ENCODE peak calls at places on chromosomes 12 and 14, in four cellular contexts. G is lung, N is adrenal gland, I is lower lobe of right lung. M is an unnamed sample.

GRCh38 chr12:121534495-121535148 is 46.2 kb downstream of the KDM2B start:
- DNase-seq in G (no peak), N (no peak), I (no peak), M (no peak)

GRCh38 chr12:112375105-112375504 is 7.1 kb downstream of the HECTD4 start:
- DNase-seq in G (no peak), N (no peak), I (no peak), M (no peak)

GRCh38 chr12:75747572-75747995 is 236.2 kb upstream of the KRR1 start:
- DNase-seq in G (no peak), N (no peak), I (no peak), M (no peak)

GRCh38 chr12:3042394-3042793 is 34.8 kb upstream of the TSPAN9 start:
- DNase-seq in G (no peak), N (no peak), I (no peak), M (no peak)

GRCh38 chr12:124416516-124417395 is 121.9 kb downstream of the RFLNA start:
- DNase-seq in G (no peak), N (no peak), I (no peak), M (no peak)

GRCh38 chr14:91372680-91373495 is 44.7 kb downstream of the CCDC88C start:
- DNase-seq in G (no peak), N (no peak), I (no peak), M (no peak)

GRCh38 chr12:86139671-86140070 is 116.5 kb downstream of the MGAT4C start:
- DNase-seq in G (no peak), N (no peak), I (no peak), M (no peak)

GRCh38 chr14:102362084-102362483 is 606 bp downstream of the CINP start:
- DNase-seq in G (no peak), N (peak), I (no peak), M (no peak)

GRCh38 chr12:27193106-27193505 is 51.0 kb upstream of the STK38L start:
- DNase-seq in G (no peak), N (no peak), I (no peak), M (peak)

GRCh38 chr12:67509987-67510386 is 138.6 kb upstream of the DYRK2 start:
- DNase-seq in G (no peak), N (no peak), I (no peak), M (peak)

GRCh38 chr14:24378327-24378726 is 10.3 kb downstream of the NFATC4 start:
- DNase-seq in G (no peak), N (no peak), I (no peak), M (no peak)

GRCh38 chr12:113086249-113087164 is 30.0 kb downstream of the DTX1 start:
- DNase-seq in G (no peak), N (no peak), I (no peak), M (no peak)

GRCh38 chr14:95460647-95461478 is 55.6 kb downstream of the SYNE3 start:
- DNase-seq in G (no peak), N (no peak), I (no peak), M (peak)

GRCh38 chr12:104022816-104023215 is 27.2 kb downstream of the GLT8D2 start:
- DNase-seq in G (no peak), N (no peak), I (no peak), M (peak)

GRCh38 chr12:122471324-122472226 is 29.2 kb downstream of the ZCCHC8 start:
- DNase-seq in G (no peak), N (no peak), I (no peak), M (peak)

GRCh38 chr12:48681416-48681737 is 661 bp downstream of the KANSL2 start:
- DNase-seq in G (no peak), N (no peak), I (no peak), M (no peak)

GRCh38 chr12:49632401-49632800 is 9.0 kb downstream of the PRPF40B start:
- DNase-seq in G (no peak), N (no peak), I (no peak), M (no peak)

GRCh38 chr12:31849090-31849687 is 110.0 kb upstream of the RESF1 start:
- DNase-seq in G (no peak), N (no peak), I (no peak), M (no peak)

GRCh38 chr12:121444842-121445202 is 44.9 kb downstream of the RNF34 start:
- DNase-seq in G (no peak), N (no peak), I (no peak), M (no peak)

GRCh38 chr12:98516184-98516873 is 939 bp downstream of the TMPO start:
- DNase-seq in G (peak), N (peak), I (peak), M (peak)

GRCh38 chr12:82973601-82974000 is 286.9 kb downstream of the TMTC2 start:
- DNase-seq in G (no peak), N (no peak), I (no peak), M (no peak)

GRCh38 chr12:66329941-66330340 is 27.6 kb downstream of the HELB start:
- DNase-seq in G (no peak), N (no peak), I (no peak), M (peak)

GRCh38 chr12:43882578-43883178 is 46.8 kb downstream of the TMEM117 start:
- DNase-seq in G (no peak), N (peak), I (no peak), M (peak)

GRCh38 chr12:19596755-19597154 is 157.5 kb downstream of the AEBP2 start:
- DNase-seq in G (no peak), N (no peak), I (no peak), M (no peak)

GRCh38 chr14:25841226-25841625 is 756.6 kb downstream of the NOVA1 start:
- DNase-seq in G (no peak), N (no peak), I (no peak), M (no peak)

GRCh38 chr12:32756476-32757158 is 920 bp upstream of the YARS2 start:
- DNase-seq in G (no peak), N (no peak), I (no peak), M (no peak)

GRCh38 chr12:27119797-27120196 is 37.4 kb upstream of the C12orf71 start:
- DNase-seq in G (no peak), N (no peak), I (no peak), M (no peak)

GRCh38 chr14:73289308-73289707 is 52.0 kb downstream of the PAPLN start:
- DNase-seq in G (no peak), N (no peak), I (no peak), M (no peak)

GRCh38 chr14:55578511-55578910 is 1.5 kb upstream of the KTN1 start:
- DNase-seq in G (no peak), N (no peak), I (no peak), M (no peak)

GRCh38 chr14:61706096-61706690 is 10.9 kb downstream of the HIF1A start:
- DNase-seq in G (no peak), N (no peak), I (no peak), M (no peak)
- H3K4me3 ChIP-seq in G (no peak), N (no peak), I (no peak), M (no peak)

GRCh38 chr12:79687711-79688270 is 3.0 kb downstream of the PAWR start:
- DNase-seq in G (no peak), N (no peak), I (no peak), M (no peak)
- H3K4me3 ChIP-seq in G (no peak), N (peak), I (peak), M (peak)

GRCh38 chr14:100713720-100714119 is 13.0 kb upstream of the DLK1 start:
- DNase-seq in G (no peak), N (no peak), I (no peak), M (no peak)

GRCh38 chr14:100714205-100714781 is 12.4 kb upstream of the DLK1 start:
- DNase-seq in G (no peak), N (peak), I (no peak), M (no peak)

GRCh38 chr14:100711117-100711462 is 15.6 kb upstream of the DLK1 start:
- DNase-seq in G (no peak), N (peak), I (no peak), M (no peak)

GRCh38 chr14:100711493-100711892 is 15.2 kb upstream of the DLK1 start:
- DNase-seq in G (no peak), N (peak), I (no peak), M (no peak)

GRCh38 chr14:100712490-100712889 is 14.2 kb upstream of the DLK1 start:
- DNase-seq in G (no peak), N (no peak), I (no peak), M (no peak)
- H3K4me3 ChIP-seq in G (no peak), N (no peak), I (no peak), M (no peak)

DNA sequence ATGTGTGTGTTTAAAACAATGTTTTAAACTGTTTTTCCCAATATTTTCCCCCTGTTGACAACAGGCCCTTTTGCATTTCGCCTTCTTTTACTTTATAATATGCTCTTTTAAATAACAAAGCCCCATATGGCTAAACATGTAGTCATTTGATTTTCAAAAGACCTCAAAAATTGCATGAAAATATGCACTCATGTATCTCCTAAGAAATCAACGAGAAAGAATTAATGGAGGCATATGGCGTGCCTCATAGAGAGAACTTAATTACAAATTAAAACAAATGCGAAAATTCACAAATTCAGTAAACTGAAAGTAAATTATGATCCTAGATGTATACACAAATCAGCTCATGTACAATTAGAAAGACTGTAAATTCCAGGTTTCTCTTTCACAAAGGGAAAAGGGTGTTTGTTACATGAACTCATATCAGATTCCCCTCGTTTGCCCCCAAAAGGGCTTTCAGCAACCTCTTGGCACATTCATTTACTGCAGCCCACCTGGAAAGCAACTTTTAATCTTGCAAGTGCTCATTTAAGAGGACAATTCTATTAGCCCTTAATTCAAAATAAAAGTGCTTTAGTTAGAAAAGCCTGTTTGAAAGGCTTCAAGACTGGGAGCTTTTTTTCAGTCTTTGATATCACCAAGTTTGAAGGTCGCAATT is 202.7 kb upstream of the FOXN3 start:
- DNase-seq in G (no peak), N (no peak), I (no peak), M (no peak)
- H3K4me3 ChIP-seq in G (no peak), N (peak), I (peak), M (peak)

DNA sequence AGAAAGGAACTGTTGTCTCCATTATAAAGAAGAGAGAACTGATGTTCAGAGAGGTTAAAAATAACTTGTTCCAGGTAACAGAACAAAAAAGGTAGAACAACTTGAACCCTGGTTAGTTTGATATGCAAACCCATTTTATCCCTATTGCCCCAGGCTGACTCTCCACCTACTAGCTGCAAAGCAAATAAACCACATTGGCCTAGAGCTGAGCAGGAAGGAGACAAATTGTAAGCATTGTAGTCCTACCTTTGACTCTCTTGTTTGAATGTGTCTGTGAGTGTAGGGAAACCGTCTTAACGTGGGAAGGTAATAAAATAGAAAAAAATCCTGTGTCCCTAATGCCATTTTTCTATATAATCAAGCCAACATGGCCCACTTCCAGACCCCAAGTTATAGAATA is 126.4 kb downstream of the CCER1 start:
- DNase-seq in G (no peak), N (no peak), I (no peak), M (no peak)
- H3K4me3 ChIP-seq in G (no peak), N (no peak), I (no peak), M (no peak)

DNA sequence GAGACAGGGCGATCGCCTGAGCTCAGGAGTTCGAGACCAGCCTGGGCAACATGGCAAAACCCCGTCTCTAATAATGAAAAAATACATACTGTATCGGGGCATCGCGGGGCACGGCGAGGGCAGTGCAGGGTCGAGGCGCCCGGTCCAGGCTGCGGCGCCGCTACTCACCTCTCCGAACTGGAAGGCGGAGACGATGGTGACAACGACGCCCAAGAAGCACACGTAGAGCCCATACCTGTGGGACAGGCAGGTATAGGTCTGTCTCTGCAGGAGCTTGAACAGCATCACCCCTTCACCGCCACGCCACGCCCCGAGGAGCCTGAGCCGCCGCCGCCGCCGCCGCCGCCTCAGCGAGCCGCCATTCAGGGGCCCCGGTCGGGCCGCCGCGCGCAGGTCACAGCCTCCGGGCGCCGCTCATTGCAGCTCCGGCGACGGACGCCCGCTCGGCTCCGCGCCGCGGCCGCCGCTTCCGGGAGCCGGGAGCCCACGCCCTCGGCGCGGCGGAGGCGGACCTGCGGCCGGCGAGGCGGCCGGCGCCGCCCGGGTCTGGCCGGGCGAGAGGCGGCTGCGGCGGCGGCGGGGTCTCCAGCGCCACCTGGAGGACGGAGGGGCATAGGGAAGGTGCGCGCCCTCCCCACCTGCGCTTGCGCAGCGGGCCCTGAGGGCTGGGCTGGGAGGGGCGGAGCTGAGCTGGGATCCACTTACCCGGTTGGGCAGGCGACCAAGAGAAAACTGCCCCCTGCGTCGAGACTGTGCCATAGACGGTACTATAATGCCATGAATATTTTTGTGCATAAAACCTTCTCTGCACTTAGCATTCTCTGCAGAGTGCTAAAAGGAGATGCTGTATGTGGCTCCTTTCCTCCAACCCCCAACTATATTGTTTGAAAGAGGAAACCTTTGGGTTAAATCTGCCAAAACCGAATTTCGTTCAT is at the start of gene GNPTAB:
- DNase-seq in G (peak), N (peak), I (peak), M (peak)
- H3K4me3 ChIP-seq in G (peak), N (peak), I (peak), M (peak)

M was measured in astrocyte of the cerebellum.